ENCODE peak calls at places on chromosomes 12 and 14, in eight cellular contexts. E is OCI-LY7, F is brain microvascular endothelial cell, G is adrenal gland, W is A549, X is fibroblast of pulmonary artery, R is heart right ventricle, S is cardiac fibroblast. K is an unnamed sample.

GRCh38 chr12:57031228-57031670 is 14.9 kb upstream of the TAC3 start:
- DNase-seq in E (peak), F (no peak), G (no peak), W (peak), X (no peak), R (no peak), S (no peak), K (no peak)

GRCh38 chr14:33454022-33454645 is 496.7 kb downstream of the EGLN3 start:
- DNase-seq in E (no peak), F (no peak), G (no peak), W (no peak), X (peak), R (no peak), S (no peak), K (no peak)

GRCh38 chr12:18462437-18462836 is 201.1 kb downstream of the PIK3C2G start:
- DNase-seq in E (no peak), F (peak), G (peak), W (no peak), X (peak), R (no peak), S (peak), K (peak)

GRCh38 chr14:76901171-76902055 is 75.2 kb downstream of the LRRC74A start:
- DNase-seq in E (no peak), F (no peak), G (no peak), W (no peak), X (no peak), R (no peak), S (no peak), K (no peak)

GRCh38 chr14:83006071-83006670 is 1472.5 kb upstream of the SEL1L start:
- DNase-seq in E (no peak), F (no peak), G (no peak), W (no peak), X (no peak), R (no peak), S (no peak), K (no peak)

GRCh38 chr12:100185361-100185894 is 15.2 kb upstream of the ACTR6 start:
- DNase-seq in E (no peak), F (no peak), G (no peak), W (no peak), X (no peak), R (no peak), S (no peak), K (no peak)

GRCh38 chr14:79584679-79585078 is 626.6 kb downstream of the DIO2 start:
- DNase-seq in E (no peak), F (peak), G (peak), W (peak), X (peak), R (no peak), S (peak), K (peak)

GRCh38 chr12:19757317-19757877 is 318.1 kb downstream of the AEBP2 start:
- DNase-seq in E (peak), F (no peak), G (no peak), W (peak), X (peak), R (no peak), S (peak), K (no peak)

GRCh38 chr14:67537736-67538135 is 4.6 kb downstream of the PLEKHH1 start:
- DNase-seq in E (no peak), F (no peak), G (no peak), W (no peak), X (no peak), R (no peak), S (no peak), K (no peak)

GRCh38 chr14:32808574-32809098 is 130.0 kb upstream of the NPAS3 start:
- DNase-seq in E (no peak), F (peak), G (no peak), W (no peak), X (peak), R (no peak), S (peak), K (no peak)

GRCh38 chr14:99229654-99230215 is 42.3 kb downstream of the BCL11B start:
- DNase-seq in E (no peak), F (no peak), G (no peak), W (no peak), X (no peak), R (no peak), S (no peak), K (no peak)
- H3K4me3 ChIP-seq in E (no peak), F (no peak), G (no peak), W (no peak), X (no peak), R (no peak), S (no peak), K (no peak)

DNA sequence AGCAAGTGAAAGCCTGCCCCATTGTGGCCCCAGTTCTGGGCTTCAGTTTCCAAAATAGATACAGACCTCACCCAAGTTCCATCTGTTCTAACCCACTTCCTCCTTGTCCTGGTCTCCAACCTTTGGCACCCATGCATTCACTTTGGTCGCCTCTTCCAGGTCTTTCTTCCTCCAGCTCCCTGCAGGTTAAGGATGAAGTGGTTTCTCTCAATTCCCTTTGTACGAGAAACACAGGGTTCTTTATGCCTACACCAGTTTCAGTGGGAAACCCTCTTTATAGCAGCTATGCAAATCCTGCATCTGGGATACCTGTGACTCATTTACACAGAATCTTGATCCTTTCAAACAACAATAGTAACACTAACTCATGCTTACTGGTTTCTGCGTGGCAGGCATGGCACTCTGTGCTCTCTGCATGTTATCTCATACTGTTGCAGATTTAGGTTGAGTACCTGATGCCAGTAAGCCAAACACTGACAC is 110.6 kb upstream of the AMIGO2 start:
- DNase-seq in E (no peak), F (peak), G (no peak), W (peak), X (peak), R (no peak), S (peak), K (no peak)
- H3K4me3 ChIP-seq in E (no peak), F (no peak), G (no peak), W (no peak), X (no peak), R (no peak), S (no peak), K (no peak)

DNA sequence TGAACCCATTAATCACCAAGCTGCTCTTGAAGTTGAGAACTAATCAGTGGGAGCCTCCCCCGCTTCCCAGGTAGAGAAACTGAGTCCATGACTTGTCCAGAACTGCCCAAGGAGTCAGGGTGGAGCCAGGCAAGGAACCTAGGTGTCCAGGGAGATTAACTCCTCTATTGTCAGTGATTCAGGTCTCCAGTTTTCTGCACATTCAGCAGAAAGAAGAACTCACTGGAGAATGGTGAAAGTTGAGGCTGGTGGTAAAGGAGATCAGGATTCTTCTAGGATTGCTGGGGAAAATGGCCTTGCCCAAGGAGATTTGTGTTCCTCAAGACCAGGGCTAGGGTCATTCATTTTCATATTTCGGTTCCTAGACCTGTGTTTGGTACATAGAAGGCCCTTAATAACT is 87.2 kb upstream of the CISTR start:
- DNase-seq in E (no peak), F (no peak), G (no peak), W (no peak), X (no peak), R (no peak), S (no peak), K (no peak)
- H3K4me3 ChIP-seq in E (no peak), F (no peak), G (no peak), W (no peak), X (no peak), R (no peak), S (no peak), K (no peak)

GRCh38 chr12:6330999-6331714 is 10.7 kb downstream of the TNFRSF1A start:
- DNase-seq in E (no peak), F (no peak), G (no peak), W (no peak), X (no peak), R (no peak), S (no peak), K (no peak)
- H3K4me3 ChIP-seq in E (no peak), F (no peak), G (no peak), W (no peak), X (no peak), R (no peak), S (no peak), K (no peak)

GRCh38 chr14:93305708-93306418 is 27.0 kb downstream of the BTBD7 start:
- DNase-seq in E (no peak), F (no peak), G (no peak), W (no peak), X (no peak), R (no peak), S (no peak), K (no peak)
- H3K4me3 ChIP-seq in E (no peak), F (no peak), G (no peak), W (no peak), X (no peak), R (no peak), S (no peak), K (no peak)

DNA sequence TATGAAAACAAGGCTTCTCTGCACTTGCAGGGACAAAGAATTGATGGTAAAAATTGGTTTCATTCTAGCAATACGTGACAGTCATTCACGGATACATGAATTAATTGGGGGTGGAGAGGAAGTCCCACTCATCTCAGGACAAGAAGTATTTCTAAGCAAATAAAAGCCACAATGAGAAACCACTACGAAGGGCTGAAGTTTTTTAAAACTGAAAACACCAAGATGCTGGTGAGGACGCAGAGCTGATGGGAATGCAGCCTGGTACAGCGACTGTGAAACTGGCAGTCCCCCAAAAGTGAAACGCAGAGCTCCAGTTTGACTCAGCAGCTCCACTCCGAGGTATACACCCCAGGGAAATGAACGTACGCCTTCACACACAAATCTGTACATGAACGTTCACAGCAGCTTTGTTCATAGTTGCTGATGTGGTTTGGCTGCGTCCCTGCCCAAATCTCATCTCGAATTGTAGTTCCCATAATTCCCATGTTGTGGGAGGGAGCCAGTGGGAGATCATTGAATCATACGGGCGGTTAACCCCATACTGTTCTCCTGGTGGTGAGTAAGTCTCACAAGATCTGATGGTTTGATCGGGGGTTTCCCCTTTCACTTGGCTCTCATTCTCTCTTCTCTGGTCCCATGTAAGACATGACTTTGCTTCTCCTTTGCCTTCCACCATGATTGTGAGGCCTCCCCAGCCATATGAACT is 89.0 kb downstream of the SCARB1 start:
- DNase-seq in E (peak), F (peak), G (peak), W (no peak), X (peak), R (no peak), S (peak), K (peak)
- H3K4me3 ChIP-seq in E (peak), F (peak), G (peak), W (no peak), X (peak), R (peak), S (peak), K (no peak)

DNA sequence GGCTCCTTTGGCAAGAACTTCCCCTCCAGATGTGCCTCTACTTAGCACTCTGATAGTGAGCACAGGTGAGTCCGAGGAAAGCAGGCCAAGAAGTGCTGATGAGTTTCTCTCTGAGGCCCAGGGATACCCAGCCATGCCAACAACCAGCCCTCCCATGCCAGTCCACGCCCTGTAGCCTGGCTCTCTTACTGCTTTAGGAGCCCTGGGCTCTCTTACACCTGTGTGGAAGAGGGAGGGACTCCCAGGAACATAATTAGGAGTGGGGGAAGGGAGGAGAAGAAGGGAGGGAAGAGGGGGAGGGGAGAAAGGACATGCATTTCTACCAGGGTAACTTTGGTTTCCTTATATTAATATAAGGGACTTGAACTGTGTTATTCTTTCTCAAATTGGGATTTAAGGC is 121.6 kb downstream of the CRADD start:
- DNase-seq in E (no peak), F (no peak), G (no peak), W (no peak), X (no peak), R (no peak), S (no peak), K (no peak)
- H3K4me3 ChIP-seq in E (no peak), F (no peak), G (no peak), W (no peak), X (no peak), R (no peak), S (no peak), K (no peak)

DNA sequence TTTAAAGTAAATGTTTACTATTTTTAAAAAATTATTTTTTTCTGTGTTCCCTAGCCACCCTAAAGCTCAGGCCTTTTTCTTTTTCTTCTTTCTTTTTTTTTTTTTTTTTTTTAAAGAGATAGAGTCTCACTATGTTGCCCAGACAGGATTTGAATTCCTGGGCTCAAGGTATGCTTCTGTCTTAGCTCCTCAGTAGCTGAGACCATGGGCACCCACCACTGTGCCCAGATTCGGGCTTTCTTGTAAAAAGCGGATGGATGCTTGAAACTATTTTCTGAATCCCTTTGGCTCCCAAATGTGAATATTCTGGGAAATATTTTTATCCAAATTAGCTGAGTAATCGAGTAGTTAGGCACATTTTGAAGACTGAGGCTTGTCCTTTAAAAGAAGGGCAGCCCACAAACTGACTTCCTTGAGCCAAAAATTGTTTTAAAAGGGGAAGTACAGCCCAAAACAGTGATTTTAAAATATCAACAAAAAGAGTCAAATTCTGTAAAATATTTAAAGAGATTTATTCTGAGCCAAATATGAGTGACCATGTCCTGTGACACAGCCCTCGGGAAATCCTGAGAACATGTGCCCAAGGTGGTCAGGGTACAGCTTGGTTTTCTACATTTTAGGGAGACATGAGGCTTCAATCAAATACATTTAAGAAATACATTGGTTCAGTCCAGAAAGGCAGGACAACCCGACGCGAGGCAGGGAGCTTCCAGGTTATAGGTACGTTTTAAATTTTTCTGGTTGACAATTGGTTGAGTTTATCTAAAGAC is 28.8 kb upstream of the HIGD1C start:
- DNase-seq in E (peak), F (no peak), G (no peak), W (no peak), X (no peak), R (no peak), S (peak), K (no peak)
- H3K4me3 ChIP-seq in E (peak), F (no peak), G (peak), W (no peak), X (peak), R (peak), S (peak), K (peak)

GRCh38 chr12:105454688-105455087 is 124.2 kb downstream of the C12orf75 start:
- DNase-seq in E (no peak), F (no peak), G (no peak), W (no peak), X (no peak), R (no peak), S (no peak), K (no peak)
- H3K4me3 ChIP-seq in E (no peak), F (no peak), G (no peak), W (no peak), X (no peak), R (no peak), S (no peak), K (no peak)